ENCODE peak calls at places on chromosomes 11 and 22, in five cellular contexts. S is tibial nerve, N is fibroblast of lung, M is NCI-H69, H is ELR. K is an unnamed sample.

GRCh38 chr11:78038697-78039313 is 15.7 kb upstream of the KCTD14 start:
- DNase-seq in N (peak), S (no peak), M (peak), H (no peak), K (no peak)

GRCh38 chr22:17107547-17107810 is 13.7 kb downstream of the TMEM121B start:
- DNase-seq in H (no peak), S (no peak), N (no peak), M (no peak), K (no peak)

GRCh38 chr11:120057595-120058581 is 80.0 kb downstream of the TRIM29 start:
- DNase-seq in H (peak), N (peak), S (no peak), M (no peak), K (no peak)

GRCh38 chr11:11288972-11289616 is 64.0 kb downstream of the CSNK2A3 start:
- DNase-seq in H (no peak), S (no peak), N (no peak), M (peak), K (no peak)

GRCh38 chr11:27468643-27469332 is 3.8 kb downstream of the LGR4 start:
- DNase-seq in M (peak), S (no peak), N (peak), H (peak), K (peak)

GRCh38 chr22:45319319-45319675 is 9.6 kb downstream of the FAM118A start:
- DNase-seq in M (no peak), H (no peak), S (no peak), N (peak), K (peak)

GRCh38 chr11:58567889-58568512 is 7.7 kb downstream of the LPXN start:
- DNase-seq in S (peak), H (peak), M (peak), N (peak), K (peak)

GRCh38 chr11:12657336-12657735 is 16.9 kb upstream of the TEAD1 start:
- DNase-seq in H (no peak), M (no peak), N (no peak), S (no peak), K (no peak)

GRCh38 chr11:11472096-11472495 is 119.0 kb upstream of the CSNK2A3 start:
- DNase-seq in M (peak), H (no peak), N (no peak), S (no peak), K (no peak)

GRCh38 chr11:22244986-22245592 is 52.2 kb downstream of the ANO5 start:
- DNase-seq in N (peak), H (peak), S (no peak), M (peak), K (peak)

GRCh38 chr11:65476632-65477270 is 22.1 kb upstream of the MALAT1 start:
- DNase-seq in S (no peak), N (no peak), H (no peak), M (no peak), K (no peak)

GRCh38 chr11:73156114-73156513 is 14.0 kb upstream of the FCHSD2 start:
- DNase-seq in M (peak), S (no peak), H (no peak), N (no peak), K (no peak)

GRCh38 chr11:69375316-69376154 is 81.6 kb downstream of the MYEOV start:
- DNase-seq in H (no peak), N (no peak), S (no peak), M (no peak), K (no peak)

GRCh38 chr22:27851974-27852713 is 50.6 kb upstream of the MN1 start:
- DNase-seq in S (no peak), N (no peak), H (no peak), M (no peak), K (peak)

GRCh38 chr11:128857341-128857740 is 9.8 kb downstream of the KCNJ1 start:
- DNase-seq in H (no peak), S (no peak), N (no peak), M (no peak), K (no peak)

GRCh38 chr22:32904044-32904443 is 102.5 kb downstream of the TIMP3 start:
- DNase-seq in M (peak), H (peak), N (peak), S (peak), K (peak)

GRCh38 chr11:19739872-19740271 is 27.2 kb downstream of the NAV2 start:
- DNase-seq in H (peak), S (no peak), M (peak), N (peak), K (peak)

GRCh38 chr11:57360991-57361390 is 20.0 kb downstream of the PRG3 start:
- DNase-seq in M (peak), N (no peak), S (no peak), H (no peak), K (no peak)

GRCh38 chr22:19626666-19627065 is 87.6 kb upstream of the SEPTIN5 start:
- DNase-seq in N (no peak), M (no peak), H (no peak), S (no peak), K (no peak)

GRCh38 chr11:65900125-65900898 is at the start of gene FOSL1:
- DNase-seq in S (peak), N (peak), H (peak), M (peak), K (peak)

GRCh38 chr22:48973694-48974041 is 854.0 kb downstream of the BRD1 start:
- DNase-seq in N (no peak), S (no peak), H (no peak), M (no peak), K (no peak)

GRCh38 chr11:32173435-32173834 is 82.6 kb downstream of the RCN1 start:
- DNase-seq in H (peak), N (peak), M (peak), S (peak), K (peak)

GRCh38 chr11:84558085-84558905 is 1068.8 kb downstream of the DLG2 start:
- DNase-seq in M (peak), N (peak), S (peak), H (peak), K (peak)

GRCh38 chr22:29359469-29359868 is 28.9 kb downstream of the AP1B1 start:
- DNase-seq in S (peak), N (peak), M (peak), H (peak), K (peak)

GRCh38 chr11:9681583-9682372 is 17.9 kb downstream of the SWAP70 start:
- DNase-seq in M (no peak), S (no peak), N (no peak), H (no peak), K (no peak)